ENCODE peak calls at places on chromosomes 12 and 14, in seven cellular contexts. W is colonic mucosa, M is neural progenitor cell, Y is heart left ventricle, F is GM10248, U is upper lobe of right lung, I is progenitor cell of endocrine pancreas. B is an unnamed sample.

GRCh38 chr12:58087428-58088117 is 146.2 kb downstream of the ATP23 start:
- DNase-seq in W (no peak), Y (no peak), U (no peak), M (peak), I (no peak), F (no peak), B (no peak)

GRCh38 chr14:73465833-73466532 is 7.6 kb upstream of the NUMB start:
- DNase-seq in F (no peak), I (no peak), Y (no peak), U (no peak), M (no peak), W (no peak), B (no peak)

GRCh38 chr12:53325539-53326061 is 4.2 kb upstream of the AAAS start:
- DNase-seq in M (peak), I (no peak), Y (peak), W (no peak), F (no peak), U (peak), B (peak)

GRCh38 chr14:33376510-33376909 is 437.8 kb downstream of the NPAS3 start:
- DNase-seq in I (no peak), W (no peak), M (no peak), Y (no peak), U (no peak), F (no peak), B (no peak)

GRCh38 chr14:104787736-104788532 is 7.6 kb downstream of the AKT1 start:
- DNase-seq in Y (no peak), F (no peak), U (peak), I (no peak), M (no peak), W (no peak), B (no peak)

GRCh38 chr14:65214741-65215140 is 112.4 kb upstream of the MAX start:
- DNase-seq in M (no peak), I (no peak), Y (no peak), W (peak), F (no peak), U (no peak), B (no peak)

GRCh38 chr12:53324113-53324778 is 2.8 kb upstream of the AAAS start:
- DNase-seq in W (peak), Y (peak), I (no peak), F (peak), U (peak), M (peak), B (peak)

GRCh38 chr14:72256055-72256454 is 323.8 kb downstream of the RGS6 start:
- DNase-seq in I (no peak), F (no peak), M (no peak), U (no peak), Y (no peak), W (no peak), B (no peak)

GRCh38 chr12:70831538-70831937 is 89.0 kb downstream of the PTPRR start:
- DNase-seq in Y (no peak), F (no peak), I (no peak), M (peak), W (no peak), U (no peak), B (no peak)

GRCh38 chr12:5244513-5244972 is 187.4 kb upstream of the NTF3 start:
- DNase-seq in W (peak), I (no peak), F (no peak), Y (no peak), U (no peak), M (peak), B (no peak)

GRCh38 chr12:5509122-5509521 is 77.2 kb downstream of the NTF3 start:
- DNase-seq in Y (no peak), W (no peak), U (no peak), M (no peak), F (no peak), I (no peak), B (no peak)

GRCh38 chr14:81125536-81125935 is 95.2 kb downstream of the GTF2A1 start:
- DNase-seq in F (no peak), U (no peak), M (no peak), Y (no peak), I (no peak), W (no peak), B (no peak)

GRCh38 chr14:103594265-103594664 is 31.5 kb downstream of the COA8 start:
- DNase-seq in F (no peak), I (no peak), W (no peak), M (peak), U (no peak), Y (no peak), B (no peak)

GRCh38 chr12:114411081-114411836 is 5.3 kb upstream of the TBX5 start:
- DNase-seq in F (no peak), U (no peak), I (no peak), Y (no peak), W (no peak), M (no peak), B (no peak)

GRCh38 chr12:130240831-130241590 is 78.7 kb downstream of the FZD10 start:
- DNase-seq in U (no peak), W (no peak), Y (no peak), F (no peak), I (no peak), M (no peak), B (no peak)

GRCh38 chr12:113244015-113244983 is 23.0 kb downstream of the TPCN1 start:
- DNase-seq in U (peak), I (no peak), Y (peak), W (peak), F (no peak), M (no peak), B (no peak)

GRCh38 chr12:57001448-57001906 is 4.9 kb downstream of the ZBTB39 start:
- DNase-seq in W (peak), F (peak), Y (peak), U (peak), I (peak), M (peak), B (peak)

GRCh38 chr14:98226411-98226810 is 1045.6 kb downstream of the BCL11B start:
- DNase-seq in W (no peak), U (no peak), Y (no peak), M (no peak), F (no peak), I (no peak), B (no peak)

GRCh38 chr14:71261206-71261605 is 353.9 kb downstream of the PCNX1 start:
- DNase-seq in Y (no peak), M (no peak), F (no peak), W (no peak), I (no peak), U (no peak), B (no peak)

GRCh38 chr12:100845095-100845494 is 50.5 kb downstream of the ANO4 start:
- DNase-seq in W (no peak), F (no peak), U (no peak), I (no peak), M (no peak), Y (no peak), B (no peak)

GRCh38 chr14:65849558-65849957 is 437.0 kb downstream of the FUT8 start:
- DNase-seq in I (no peak), W (no peak), F (no peak), U (no peak), M (peak), Y (no peak), B (no peak)

DNA sequence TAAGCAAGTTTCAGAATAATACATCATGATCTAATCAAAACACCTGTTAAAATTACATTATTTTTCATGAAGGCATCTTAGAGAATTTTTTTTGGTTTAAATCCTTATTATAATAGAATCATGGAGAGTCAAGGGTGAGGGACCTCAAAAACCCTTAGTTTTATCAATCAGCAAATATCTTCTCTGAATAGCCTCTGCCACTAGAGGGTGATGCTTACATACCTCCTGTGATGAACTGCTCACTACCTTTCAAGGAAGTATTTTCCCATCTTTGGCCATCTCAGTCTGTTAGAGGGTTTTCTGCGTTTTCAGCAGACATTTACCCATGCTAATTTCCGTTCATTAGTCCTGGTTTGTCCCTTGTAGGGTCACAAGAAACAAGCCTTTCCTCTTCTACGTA is 200.2 kb downstream of the TRHDE start:
- DNase-seq in M (no peak), F (no peak), U (no peak), Y (no peak), W (no peak), I (no peak), B (no peak)
- TF ChIP-seq CTCF in M (no peak), F (no peak), U (no peak), Y (no peak), W (no peak), I (no peak), B (no peak)

GRCh38 chr14:77375164-77375950 is 1.5 kb downstream of the TMED8 start:
- DNase-seq in W (no peak), F (peak), M (no peak), Y (no peak), I (no peak), U (no peak), B (no peak)

GRCh38 chr14:77376380-77376770 is 519 bp downstream of the TMED8 start:
- DNase-seq in F (peak), I (no peak), W (peak), M (peak), Y (peak), U (peak), B (no peak)

GRCh38 chr14:77377502-77377844 is 294 bp downstream of the SAMD15 start:
- DNase-seq in Y (no peak), W (no peak), F (no peak), I (no peak), M (no peak), U (no peak), B (no peak)

GRCh38 chr14:77375973-77376372 is 921 bp downstream of the TMED8 start:
- DNase-seq in M (no peak), F (no peak), I (no peak), W (no peak), Y (no peak), U (no peak), B (no peak)

DNA sequence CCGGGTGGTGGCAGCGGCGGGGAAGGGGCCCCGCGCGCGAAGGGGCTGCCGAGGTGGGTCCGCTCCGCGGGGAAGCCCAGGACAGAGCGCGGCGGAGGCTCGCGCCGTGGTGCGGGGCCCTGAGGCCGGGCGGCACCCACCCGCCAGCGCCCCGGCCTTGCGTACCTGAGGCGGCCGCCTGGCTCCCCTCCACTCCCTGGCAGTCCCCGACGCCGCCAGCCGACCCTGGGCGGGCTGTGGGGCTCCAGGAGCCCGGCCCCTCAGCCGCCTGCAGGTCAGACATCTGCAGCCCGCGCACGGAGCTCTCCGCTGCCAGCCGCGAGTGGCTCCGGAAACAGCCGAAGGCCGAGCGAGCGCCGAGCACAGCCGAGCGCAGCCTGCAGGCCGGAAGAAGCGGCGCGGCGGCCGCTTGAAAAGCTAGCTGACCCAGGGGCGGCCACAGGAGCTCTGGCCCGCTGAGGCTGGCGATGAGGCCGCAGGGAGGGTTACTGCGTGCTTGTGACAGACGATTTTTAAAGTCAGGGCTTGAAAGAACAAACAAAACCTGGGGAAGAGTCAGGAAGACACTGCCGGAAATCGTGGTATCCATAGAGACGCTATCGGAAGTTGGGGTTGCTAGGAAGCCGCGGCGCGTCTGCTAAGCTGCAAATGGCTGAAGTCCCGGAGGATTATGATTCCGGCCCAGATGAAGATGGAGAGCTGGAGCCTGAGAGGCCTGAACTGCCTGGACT is at the start of the genes SAMD15 and TMED8:
- DNase-seq in Y (peak), F (peak), I (peak), W (peak), M (peak), U (peak), B (peak)
- TF ChIP-seq CTCF in Y (peak), F (peak), I (peak), W (peak), M (peak), U (peak), B (no peak)

DNA sequence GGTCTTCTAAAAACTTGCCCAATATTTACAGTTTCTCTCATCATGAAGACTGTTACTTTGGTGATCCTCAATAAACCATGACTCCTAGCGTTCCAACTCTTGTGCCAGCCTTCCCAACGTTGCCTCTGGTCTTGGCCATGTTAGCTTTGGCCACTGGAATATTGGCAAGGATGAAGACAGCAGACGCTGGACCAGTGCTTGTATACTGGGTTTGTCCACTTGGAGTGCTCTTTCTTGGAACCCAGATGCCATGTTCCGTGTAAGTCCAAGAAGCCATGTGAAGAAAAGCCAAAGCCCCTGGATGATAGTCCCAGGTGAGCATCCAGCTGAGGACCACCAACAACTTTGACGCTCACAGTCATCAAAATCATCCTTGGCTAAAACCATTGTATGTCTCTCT is 379.6 kb downstream of the NUAK1 start:
- DNase-seq in I (no peak), U (no peak), M (no peak), Y (no peak), F (no peak), W (no peak), B (no peak)
- TF ChIP-seq CTCF in I (no peak), U (no peak), M (no peak), Y (no peak), F (no peak), W (no peak), B (no peak)

GRCh38 chr14:49310298-49310697 is 275.9 kb downstream of the RPS29 start:
- DNase-seq in Y (no peak), W (no peak), U (no peak), M (no peak), I (no peak), F (no peak), B (no peak)

GRCh38 chr14:49303952-49304516 is 282.1 kb downstream of the RPS29 start:
- DNase-seq in I (peak), W (peak), Y (no peak), F (no peak), U (no peak), M (peak), B (no peak)

GRCh38 chr14:49306152-49306751 is 279.9 kb downstream of the RPS29 start:
- DNase-seq in M (peak), Y (no peak), F (peak), U (no peak), W (no peak), I (no peak), B (no peak)
- TF ChIP-seq CTCF in M (peak), Y (peak), F (peak), U (peak), W (no peak), I (peak), B (no peak)

GRCh38 chr12:78887444-78887843 is 22.9 kb downstream of the SYT1 start:
- DNase-seq in I (no peak), F (no peak), Y (no peak), W (no peak), U (no peak), M (no peak), B (no peak)

GRCh38 chr12:78887008-78887407 is 22.4 kb downstream of the SYT1 start:
- DNase-seq in M (no peak), W (no peak), U (no peak), Y (no peak), I (no peak), F (no peak), B (no peak)

GRCh38 chr12:78885466-78885865 is 20.9 kb downstream of the SYT1 start:
- DNase-seq in M (peak), U (no peak), I (no peak), F (no peak), Y (no peak), W (no peak), B (no peak)

GRCh38 chr12:78891646-78892353 is 27.2 kb downstream of the SYT1 start:
- DNase-seq in Y (no peak), W (no peak), F (no peak), M (no peak), U (no peak), I (no peak), B (no peak)

GRCh38 chr12:78888583-78888982 is 24.0 kb downstream of the SYT1 start:
- DNase-seq in I (no peak), F (peak), U (no peak), Y (no peak), M (no peak), W (no peak), B (no peak)
- TF ChIP-seq CTCF in I (no peak), F (no peak), U (no peak), Y (no peak), M (no peak), W (no peak), B (no peak)